ENCODE peak calls at places on chromosomes 6 and 20, in six cellular contexts. One of them, this sample, is unnamed.

GRCh38 chr20:58402827-58403226 is 13.8 kb downstream of the VAPB start:
- DNase-seq in hippocampal formation: no peak
- DNase-seq in EH: no peak
- DNase-seq in activated T-helper 1 cell treated with anti-CD3 and anti-CD28 coated beads, Interleukin-2, amount 50 U/mL, for 16 hours: no peak
- DNase-seq in DMS153: no peak
- DNase-seq in GM12892: no peak
- DNase-seq in this sample: no peak

GRCh38 chr20:44407402-44408184 is 52.1 kb downstream of the HNF4A start:
- DNase-seq in DMS153: no peak
- DNase-seq in activated T-helper 1 cell treated with anti-CD3 and anti-CD28 coated beads, Interleukin-2, amount 50 U/mL, for 16 hours: no peak
- DNase-seq in hippocampal formation: no peak
- DNase-seq in EH: peak; percentile 75
- DNase-seq in GM12892: no peak
- DNase-seq in this sample: no peak

GRCh38 chr20:1813101-1813529 is 82.1 kb upstream of the SIRPA start:
- DNase-seq in hippocampal formation: no peak
- DNase-seq in activated T-helper 1 cell treated with anti-CD3 and anti-CD28 coated beads, Interleukin-2, amount 50 U/mL, for 16 hours: no peak
- DNase-seq in GM12892: no peak
- DNase-seq in DMS153: no peak
- DNase-seq in EH: peak; percentile 99
- DNase-seq in this sample: no peak

GRCh38 chr6:143536866-143537691 is 25.6 kb upstream of the FUCA2 start:
- DNase-seq in activated T-helper 1 cell treated with anti-CD3 and anti-CD28 coated beads, Interleukin-2, amount 50 U/mL, for 16 hours: peak; percentile 42
- DNase-seq in GM12892: peak; percentile 29
- DNase-seq in hippocampal formation: no peak
- DNase-seq in EH: peak; percentile 75
- DNase-seq in DMS153: peak; percentile 22
- DNase-seq in this sample: peak; percentile 38

GRCh38 chr20:18267815-18268214 is 20.5 kb upstream of the ZNF133 start:
- DNase-seq in activated T-helper 1 cell treated with anti-CD3 and anti-CD28 coated beads, Interleukin-2, amount 50 U/mL, for 16 hours: no peak
- DNase-seq in GM12892: no peak
- DNase-seq in hippocampal formation: no peak
- DNase-seq in EH: no peak
- DNase-seq in DMS153: no peak
- DNase-seq in this sample: no peak

GRCh38 chr6:43977404-43978111 is 149.7 kb downstream of the MRPL14 start:
- DNase-seq in hippocampal formation: no peak
- DNase-seq in activated T-helper 1 cell treated with anti-CD3 and anti-CD28 coated beads, Interleukin-2, amount 50 U/mL, for 16 hours: no peak
- DNase-seq in EH: no peak
- DNase-seq in DMS153: no peak
- DNase-seq in GM12892: no peak
- DNase-seq in this sample: no peak

GRCh38 chr6:21949211-21949801 is 347.5 kb downstream of the PRL start:
- DNase-seq in hippocampal formation: no peak
- DNase-seq in GM12892: no peak
- DNase-seq in activated T-helper 1 cell treated with anti-CD3 and anti-CD28 coated beads, Interleukin-2, amount 50 U/mL, for 16 hours: no peak
- DNase-seq in DMS153: peak; percentile 56
- DNase-seq in EH: no peak
- DNase-seq in this sample: peak; percentile 6

GRCh38 chr20:35306931-35307517 is 14.8 kb upstream of the FAM83C start:
- DNase-seq in DMS153: no peak
- DNase-seq in activated T-helper 1 cell treated with anti-CD3 and anti-CD28 coated beads, Interleukin-2, amount 50 U/mL, for 16 hours: no peak
- DNase-seq in hippocampal formation: peak; percentile 66
- DNase-seq in GM12892: no peak
- DNase-seq in EH: peak; percentile 82
- DNase-seq in this sample: peak; percentile 12

GRCh38 chr6:88166493-88166900 is 350 bp upstream of the CNR1 start:
- DNase-seq in DMS153: no peak
- DNase-seq in EH: no peak
- DNase-seq in activated T-helper 1 cell treated with anti-CD3 and anti-CD28 coated beads, Interleukin-2, amount 50 U/mL, for 16 hours: no peak
- DNase-seq in hippocampal formation: no peak
- DNase-seq in GM12892: peak; percentile 45
- DNase-seq in this sample: peak; percentile 19

GRCh38 chr6:53651764-53652401 is 13.7 kb downstream of the KLHL31 start:
- DNase-seq in hippocampal formation: peak; percentile 14
- DNase-seq in activated T-helper 1 cell treated with anti-CD3 and anti-CD28 coated beads, Interleukin-2, amount 50 U/mL, for 16 hours: peak; percentile 63
- DNase-seq in GM12892: peak; percentile 8
- DNase-seq in EH: peak; percentile 69
- DNase-seq in DMS153: peak; percentile 89
- DNase-seq in this sample: peak; percentile 86

This sample was measured in NCI-H1092 treated with DMSO at 0.1 percent for 48 hours.